ENCODE peak calls at places on chromosomes 16 and 17, in seven cellular contexts. U is activated CD8-positive, alpha-beta memory T cell treated with anti-CD3 and anti-CD28 coated beads, Interleukin-2, amount 50 U/mL, for 48 hours; A is H9; G is NCI-H774; J is neuronal stem cell; P is astrocyte of the spinal cord; W is fibroblast of pulmonary artery. M is an unnamed sample.

GRCh38 chr17:72984925-72985322 is 107.6 kb downstream of the SLC39A11 start:
- DNase-seq in U (no peak), A (no peak), G (no peak), J (no peak), P (no peak), W (no peak), M (peak)

GRCh38 chr17:73533127-73533526 is 111.1 kb downstream of the SDK2 start:
- DNase-seq in U (no peak), A (no peak), G (no peak), J (no peak), P (no peak), W (no peak), M (no peak)

GRCh38 chr17:34299918-34300600 is 14.5 kb downstream of the CCL11 start:
- DNase-seq in U (no peak), A (no peak), G (no peak), J (no peak), P (peak), W (peak), M (peak)

GRCh38 chr17:35588196-35588920 is 1.2 kb downstream of the AP2B1 start:
- DNase-seq in U (no peak), A (no peak), G (no peak), J (no peak), P (peak), W (peak), M (peak)

GRCh38 chr16:48576927-48577326 is 33.1 kb downstream of the N4BP1 start:
- DNase-seq in U (no peak), A (no peak), G (no peak), J (no peak), P (peak), W (peak), M (peak)

GRCh38 chr17:6994666-6995246 is 1.1 kb upstream of the ALOX12 start:
- DNase-seq in U (no peak), A (no peak), G (no peak), J (no peak), P (no peak), W (no peak), M (peak)

GRCh38 chr16:569445-570254 is at the start of gene PIGQ:
- DNase-seq in U (peak), A (peak), G (no peak), J (peak), P (peak), W (peak), M (peak)

GRCh38 chr16:72013389-72013788 is 4.8 kb downstream of the DHODH start:
- DNase-seq in U (no peak), A (no peak), G (no peak), J (no peak), P (peak), W (peak), M (peak)

GRCh38 chr16:86616906-86617305 is 38.6 kb downstream of the FOXL1 start:
- DNase-seq in U (no peak), A (no peak), G (no peak), J (no peak), P (no peak), W (no peak), M (no peak)

GRCh38 chr16:54937673-54938350 is 7.1 kb downstream of the IRX5 start:
- DNase-seq in U (no peak), A (no peak), G (no peak), J (peak), P (no peak), W (no peak), M (peak)

GRCh38 chr16:50530277-50531236 is 17.6 kb upstream of the NKD1 start:
- DNase-seq in U (peak), A (peak), G (no peak), J (no peak), P (no peak), W (no peak), M (no peak)

GRCh38 chr16:674214-674881 is 1.1 kb upstream of the RHBDL1 start:
- DNase-seq in U (no peak), A (no peak), G (no peak), J (no peak), P (no peak), W (no peak), M (no peak)

GRCh38 chr17:14717849-14718248 is 417.0 kb downstream of the HS3ST3B1 start:
- DNase-seq in U (no peak), A (no peak), G (no peak), J (no peak), P (no peak), W (no peak), M (no peak)

GRCh38 chr16:22195695-22196558 is 10.2 kb upstream of the EEF2K start:
- DNase-seq in U (peak), A (peak), G (peak), J (peak), P (peak), W (peak), M (peak)

GRCh38 chr16:4272114-4272954 is 489 bp downstream of the TFAP4 start:
- DNase-seq in U (peak), A (peak), G (no peak), J (peak), P (peak), W (no peak), M (peak)

GRCh38 chr16:10895053-10895946 is 18.3 kb downstream of the CIITA start:
- DNase-seq in U (peak), A (peak), G (no peak), J (peak), P (peak), W (peak), M (peak)

GRCh38 chr17:71883258-71883657 is 237.6 kb upstream of the SOX9 start:
- DNase-seq in U (no peak), A (no peak), G (no peak), J (no peak), P (no peak), W (no peak), M (no peak)

GRCh38 chr16:21150375-21151001 is at the start of gene DNAH3:
- DNase-seq in U (no peak), A (no peak), G (no peak), J (no peak), P (no peak), W (no peak), M (peak)

GRCh38 chr16:69861276-69862030 is 89.7 kb upstream of the CLEC18A start:
- DNase-seq in U (no peak), A (no peak), G (no peak), J (no peak), P (peak), W (peak), M (no peak)

GRCh38 chr17:846901-847777 is 65.0 kb downstream of the MRM3 start:
- DNase-seq in U (no peak), A (no peak), G (no peak), J (no peak), P (no peak), W (peak), M (peak)

GRCh38 chr16:85535352-85536072 is 77.6 kb upstream of the GSE1 start:
- DNase-seq in U (no peak), A (no peak), G (no peak), J (no peak), P (no peak), W (no peak), M (no peak)

GRCh38 chr16:77833906-77834599 is 45.7 kb downstream of the VAT1L start:
- DNase-seq in U (no peak), A (peak), G (no peak), J (peak), P (peak), W (peak), M (peak)

GRCh38 chr17:4980644-4981216 is 6.7 kb downstream of the CAMTA2 start:
- DNase-seq in U (no peak), A (peak), G (no peak), J (peak), P (peak), W (peak), M (peak)

GRCh38 chr17:29243792-29244191 is 2.9 kb upstream of the CRYBA1 start:
- DNase-seq in U (no peak), A (peak), G (no peak), J (no peak), P (no peak), W (peak), M (peak)

GRCh38 chr16:89922884-89923639 is at the start of gene TUBB3:
- DNase-seq in U (peak), A (peak), G (peak), J (peak), P (peak), W (peak), M (peak)

GRCh38 chr16:50244140-50244503 is 22.2 kb upstream of the ADCY7 start:
- DNase-seq in U (no peak), A (no peak), G (no peak), J (no peak), P (peak), W (no peak), M (peak)

GRCh38 chr17:68122587-68122986 is 87.1 kb downstream of the KPNA2 start:
- DNase-seq in U (no peak), A (no peak), G (no peak), J (no peak), P (no peak), W (no peak), M (no peak)

GRCh38 chr16:3171181-3171854 is 16.7 kb upstream of the OR1F1 start:
- DNase-seq in U (no peak), A (no peak), G (no peak), J (no peak), P (no peak), W (no peak), M (peak)

GRCh38 chr17:11330871-11331270 is 89.9 kb downstream of the SHISA6 start:
- DNase-seq in U (no peak), A (peak), G (no peak), J (peak), P (peak), W (no peak), M (peak)

GRCh38 chr17:42950044-42950783 is 14.0 kb downstream of the AARSD1 start:
- DNase-seq in U (no peak), A (no peak), G (no peak), J (no peak), P (no peak), W (no peak), M (no peak)

GRCh38 chr17:82845163-82845807 is 5.5 kb upstream of the ZNF750 start:
- DNase-seq in U (no peak), A (no peak), G (no peak), J (no peak), P (peak), W (no peak), M (no peak)

GRCh38 chr16:48540222-48540900 is 69.6 kb downstream of the N4BP1 start:
- DNase-seq in U (no peak), A (no peak), G (no peak), J (no peak), P (no peak), W (no peak), M (no peak)

GRCh38 chr16:57354311-57354710 is 4.3 kb upstream of the CCL22 start:
- DNase-seq in U (no peak), A (no peak), G (no peak), J (no peak), P (no peak), W (no peak), M (no peak)

M was measured in kidney tubule cell.